ENCODE peak calls at places on chromosomes 16 and 17, in five cellular contexts. Q is activated gamma-delta T cell, P is endodermal cell, J is PC-3, S is EH. O is an unnamed sample.

GRCh38 chr17:40561871-40562611 is 3.2 kb downstream of the CCR7 start:
- DNase-seq in Q (no peak), P (peak), J (no peak), S (no peak), O (no peak)

GRCh38 chr16:86697715-86698114 is 119.4 kb downstream of the FOXL1 start:
- DNase-seq in Q (no peak), P (no peak), J (no peak), S (peak), O (no peak)

GRCh38 chr16:68762996-68763756 is 26.1 kb downstream of the CDH1 start:
- DNase-seq in Q (no peak), P (peak), J (no peak), S (peak), O (no peak)

GRCh38 chr16:70395345-70395901 is 43.5 kb downstream of the ST3GAL2 start:
- DNase-seq in Q (no peak), P (peak), J (peak), S (peak), O (peak)

GRCh38 chr17:62666801-62667591 is 39.5 kb downstream of the MRC2 start:
- DNase-seq in Q (no peak), P (peak), J (no peak), S (no peak), O (no peak)

GRCh38 chr16:29841631-29842030 is 21.4 kb downstream of the MVP start:
- DNase-seq in Q (no peak), P (no peak), J (no peak), S (no peak), O (no peak)

GRCh38 chr16:78962457-78962929 is 638.0 kb downstream of the MAF start:
- DNase-seq in Q (no peak), P (no peak), J (no peak), S (no peak), O (no peak)

GRCh38 chr16:8355714-8356113 is 234.6 kb downstream of the TMEM114 start:
- DNase-seq in Q (no peak), P (peak), J (no peak), S (no peak), O (no peak)

GRCh38 chr16:22425036-22425801 is 50.8 kb upstream of the CDR2 start:
- DNase-seq in Q (no peak), P (peak), J (no peak), S (peak), O (no peak)

GRCh38 chr17:39671651-39672521 is 3.6 kb downstream of the PNMT start:
- DNase-seq in Q (no peak), P (peak), J (peak), S (peak), O (no peak)

GRCh38 chr16:869823-870641 is 69.5 kb upstream of the GNG13 start:
- DNase-seq in Q (no peak), P (no peak), J (no peak), S (no peak), O (no peak)

GRCh38 chr16:68481636-68482035 is 33.3 kb upstream of the SMPD3 start:
- DNase-seq in Q (no peak), P (no peak), J (no peak), S (no peak), O (no peak)

GRCh38 chr17:50363217-50364060 is 9.5 kb downstream of the MRPL27 start:
- DNase-seq in Q (no peak), P (peak), J (peak), S (peak), O (no peak)

GRCh38 chr16:24497405-24497804 is 42.0 kb upstream of the RBBP6 start:
- DNase-seq in Q (no peak), P (peak), J (peak), S (peak), O (no peak)

GRCh38 chr17:7308625-7309433 is 1.4 kb downstream of the EIF5A start:
- DNase-seq in Q (no peak), P (peak), J (peak), S (peak), O (peak)

GRCh38 chr17:61459968-61460718 is 7.9 kb downstream of the TBX4 start:
- DNase-seq in Q (no peak), P (peak), J (no peak), S (no peak), O (no peak)

GRCh38 chr17:40963838-40964237 is 2.9 kb downstream of the KRT39 start:
- DNase-seq in Q (no peak), P (no peak), J (peak), S (no peak), O (no peak)

GRCh38 chr16:15707332-15707731 is 57.3 kb downstream of the NDE1 start:
- DNase-seq in Q (no peak), P (no peak), J (no peak), S (no peak), O (no peak)

GRCh38 chr16:57192720-57193486 is 6.8 kb downstream of the RSPRY1 start:
- DNase-seq in Q (no peak), P (no peak), J (no peak), S (peak), O (no peak)

GRCh38 chr16:79882292-79882995 is 281.9 kb upstream of the MAF start:
- DNase-seq in Q (no peak), P (no peak), J (no peak), S (no peak), O (no peak)

GRCh38 chr16:57485916-57486857 is at the start of gene DOK4:
- DNase-seq in Q (peak), P (peak), J (peak), S (peak), O (peak)

GRCh38 chr16:10076037-10076436 is 106.2 kb downstream of the GRIN2A start:
- DNase-seq in Q (no peak), P (peak), J (peak), S (no peak), O (peak)

GRCh38 chr17:62562656-62563055 is 64.8 kb upstream of the MRC2 start:
- DNase-seq in Q (no peak), P (no peak), J (peak), S (peak), O (no peak)

GRCh38 chr16:11072420-11073153 is 128.2 kb downstream of the CLEC16A start:
- DNase-seq in Q (no peak), P (no peak), J (no peak), S (peak), O (no peak)

GRCh38 chr17:6830383-6830986 is 1.0 kb downstream of the TEKT1 start:
- DNase-seq in Q (no peak), P (no peak), J (no peak), S (no peak), O (no peak)

GRCh38 chr17:50550661-50551432 is 3.9 kb downstream of the SPATA20 start:
- DNase-seq in Q (no peak), P (peak), J (peak), S (peak), O (peak)

GRCh38 chr17:10463402-10463801 is 6.0 kb downstream of the MYH4 start:
- DNase-seq in Q (no peak), P (peak), J (no peak), S (no peak), O (no peak)